ENCODE peak calls at places on chromosomes 3 and 15, in nine cellular contexts. P, F, W, U, A, Z, Q, B and S are unnamed samples. For H3K36me3 and H3K27me3, the result is how much of the 10 kb centered on the place peaks cover.

GRCh38 chr15:29312387-29312786 is 42.8 kb upstream of the NSMCE3 start:
- DNase-seq in Z (no peak), B (no peak), U (peak), F (no peak), P (no peak), Q (no peak), W (no peak), A (no peak), S (no peak)

GRCh38 chr3:141349711-141350110 is 18.6 kb upstream of the ZBTB38 start:
- DNase-seq in F (no peak), A (no peak), P (no peak), Z (no peak), U (no peak), Q (no peak), W (no peak), B (no peak), S (no peak)

GRCh38 chr3:56254835-56255234 is 213.4 kb downstream of the ERC2 start:
- DNase-seq in Q (no peak), U (no peak), Z (no peak), A (no peak), W (no peak), F (no peak), P (no peak), B (no peak), S (no peak)

GRCh38 chr3:12992629-12993021 is 80.6 kb downstream of the IQSEC1 start:
- DNase-seq in Q (no peak), W (peak), U (no peak), P (no peak), Z (no peak), A (peak), B (no peak), F (no peak), S (no peak)

GRCh38 chr3:150345021-150345538 is 63.0 kb upstream of the TSC22D2 start:
- DNase-seq in Q (no peak), U (no peak), Z (peak), W (peak), P (no peak), A (no peak), B (peak), F (no peak), S (peak)

GRCh38 chr15:52056001-52056400 is 37.0 kb downstream of the MAPK6 start:
- DNase-seq in P (no peak), F (no peak), B (no peak), W (no peak), Q (no peak), Z (no peak), A (no peak), U (no peak), S (no peak)

GRCh38 chr3:147797095-147797494 is 387.9 kb downstream of the ZIC1 start:
- DNase-seq in A (no peak), U (no peak), Q (no peak), Z (no peak), B (no peak), P (no peak), W (no peak), F (no peak), S (no peak)

GRCh38 chr3:14847613-14848541 is 29.1 kb downstream of the FGD5 start:
- DNase-seq in A (peak), F (peak), B (no peak), W (peak), U (peak), P (no peak), Q (no peak), Z (no peak), S (peak)

GRCh38 chr3:16377847-16378302 is 112.9 kb downstream of the OXNAD1 start:
- DNase-seq in Q (no peak), U (no peak), P (no peak), B (no peak), A (no peak), F (no peak), W (no peak), Z (no peak), S (no peak)

GRCh38 chr3:53845103-53845880 is 927 bp downstream of the CHDH start:
- DNase-seq in P (peak), W (peak), B (no peak), F (peak), A (peak), Z (peak), Q (no peak), U (no peak), S (peak)

GRCh38 chr3:172256101-172256687 is 192.1 kb downstream of the GHSR start:
- DNase-seq in W (peak), A (no peak), Q (no peak), F (peak), B (no peak), Z (peak), U (no peak), P (no peak), S (no peak)

GRCh38 chr15:62777657-62778056 is 264.9 kb upstream of the TPM1 start:
- DNase-seq in W (no peak), B (no peak), P (no peak), Z (no peak), A (no peak), Q (no peak), U (no peak), F (no peak), S (no peak)
- H3K36me3 ChIP-seq in W (under half), B (under half), P (under half), Z (under half), A (under half), Q (under half), U (under half), F (under half), S (under half)

GRCh38 chr15:62163847-62164499 is 1.1 kb downstream of the C2CD4B start:
- DNase-seq in Z (peak), P (no peak), U (peak), Q (no peak), B (no peak), W (peak), F (no peak), A (peak), S (peak)

GRCh38 chr15:62165793-62166380 is 802 bp upstream of the C2CD4B start:
- DNase-seq in Z (no peak), A (no peak), W (no peak), Q (no peak), B (no peak), P (no peak), U (no peak), F (no peak), S (no peak)

GRCh38 chr15:62165029-62165792 is at the start of gene C2CD4B:
- DNase-seq in Q (peak), A (peak), U (peak), P (no peak), F (no peak), W (peak), Z (peak), B (peak), S (peak)

GRCh38 chr15:62164500-62165028 is 521 bp downstream of the C2CD4B start:
- DNase-seq in U (peak), F (no peak), B (no peak), Q (no peak), A (peak), P (no peak), W (peak), Z (no peak), S (peak)

DNA sequence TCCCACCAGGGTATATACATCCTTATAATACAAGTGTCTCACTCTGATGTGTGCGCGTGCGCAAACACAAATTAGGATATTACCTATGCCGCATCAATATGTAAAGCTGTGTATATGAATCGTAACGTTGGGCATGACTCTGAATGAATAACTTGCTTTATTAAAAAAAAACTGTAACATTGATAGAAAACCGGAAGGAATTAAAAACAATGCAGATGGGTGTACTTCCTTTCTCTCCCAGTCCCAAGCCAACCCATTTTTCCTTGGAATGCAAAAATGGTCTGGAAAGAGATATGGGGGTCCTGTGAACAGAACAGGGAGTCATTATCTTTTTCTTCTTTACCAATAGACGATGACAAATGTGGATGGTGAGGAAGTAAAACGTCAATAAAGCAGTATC is 1.7 kb downstream of the C2CD4B start:
- DNase-seq in Q (no peak), Z (no peak), A (no peak), U (no peak), P (no peak), W (no peak), F (no peak), B (no peak), S (no peak)
- H3K27me3 ChIP-seq in Q (under half), Z (under half), A (half or more), U (under half), P (under half), W (half or more), F (under half), B (half or more), S (half or more)

DNA sequence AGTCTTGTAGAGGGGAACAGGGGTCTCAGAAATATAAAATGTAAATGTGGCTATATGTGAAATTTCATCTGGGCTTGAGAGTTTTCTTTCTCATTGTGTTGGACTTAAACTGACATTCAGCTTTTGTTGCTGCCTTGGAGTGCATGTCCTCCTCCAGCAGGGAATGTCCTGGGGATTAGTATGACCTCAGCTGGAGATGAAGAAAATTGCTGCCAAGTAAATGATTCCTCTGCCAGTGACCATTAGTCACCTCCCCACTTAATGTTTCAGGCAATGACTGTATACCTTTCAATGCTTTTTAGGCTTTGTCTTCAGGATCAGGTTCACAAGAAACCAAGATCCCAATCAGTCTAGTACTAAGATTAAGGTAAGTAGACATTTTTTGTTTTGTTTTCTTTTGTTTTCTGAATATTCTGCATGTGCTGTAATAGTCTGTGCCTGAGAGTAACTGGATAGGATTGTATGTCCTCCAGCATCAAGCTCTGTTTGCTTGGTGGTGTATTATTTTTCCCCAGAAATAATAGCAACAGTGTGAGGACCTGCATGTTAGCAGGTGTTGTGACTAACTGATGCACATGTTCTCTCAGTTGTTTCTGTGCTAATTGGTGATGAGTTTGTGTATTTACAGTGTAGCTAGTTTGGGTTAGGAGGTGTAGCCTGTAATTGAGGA is 18.1 kb upstream of the SLC22A13 start:
- DNase-seq in B (no peak), Z (no peak), U (no peak), P (no peak), A (no peak), W (peak), F (no peak), Q (no peak), S (no peak)
- H3K36me3 ChIP-seq in B (half or more), Z (under half), U (under half), P (under half), A (half or more), W (under half), F (under half), Q (half or more), S (half or more)

DNA sequence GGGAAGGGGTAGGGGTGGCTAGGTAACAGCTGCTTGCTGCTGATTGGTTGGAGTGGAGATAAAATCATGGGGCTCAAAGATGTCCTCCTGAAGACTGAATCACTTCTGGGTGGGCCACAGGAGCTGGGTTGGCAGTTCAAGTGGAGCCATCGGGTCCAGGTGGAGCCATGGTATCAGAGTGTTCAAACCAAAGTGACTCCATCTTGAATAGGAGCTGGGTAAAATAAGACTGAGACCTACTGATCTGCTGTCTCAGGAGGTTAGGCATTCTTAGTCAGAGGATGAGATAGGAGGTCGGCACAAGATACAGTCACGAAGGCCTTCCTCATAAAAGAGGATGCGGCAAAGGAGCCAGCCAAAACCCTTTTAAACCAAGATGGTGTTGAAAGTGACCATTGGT is 96.5 kb downstream of the RTP4 start:
- DNase-seq in U (no peak), A (no peak), P (no peak), B (no peak), W (no peak), Q (no peak), Z (no peak), F (no peak), S (no peak)
- H3K27me3 ChIP-seq in U (under half), A (under half), P (under half), B (under half), W (under half), Q (under half), Z (under half), F (under half), S (under half)